ENCODE peak calls at places on chromosomes 4 and X, in six cellular contexts. X, J, B, R, T and E are unnamed samples.

GRCh38 chrX:44223150-44223549 is 120.3 kb downstream of the EFHC2 start:
- DNase-seq in B (no peak), X (no peak), T (peak; percentile 4), J (no peak), R (no peak), E (no peak)

GRCh38 chr4:185203380-185204237 is at the start of gene CFAP97:
- DNase-seq in R (peak; percentile 98), T (peak; percentile 86), J (peak; percentile 67), X (peak; percentile 94), B (peak; percentile 93), E (peak; percentile 65)

GRCh38 chr4:155008389-155008788 is 200.0 kb upstream of the NPY2R start:
- DNase-seq in T (no peak), B (no peak), J (no peak), X (no peak), R (no peak), E (no peak)

GRCh38 chr4:2251795-2252529 is 9.9 kb downstream of the MXD4 start:
- DNase-seq in T (no peak), J (no peak), R (peak; percentile 47), B (no peak), X (no peak), E (no peak)

GRCh38 chrX:74614193-74614909 is at the start of gene RLIM:
- DNase-seq in B (peak; percentile 94), R (peak; percentile 97), J (peak; percentile 76), T (peak; percentile 88), X (peak; percentile 96), E (peak; percentile 89)

GRCh38 chr4:15425520-15425919 is 2.3 kb upstream of the C1QTNF7 start:
- DNase-seq in T (no peak), B (no peak), J (no peak), X (no peak), R (no peak), E (no peak)

GRCh38 chr4:57282556-57283310 is 172.5 kb upstream of the IGFBP7 start:
- DNase-seq in J (no peak), R (no peak), B (no peak), X (no peak), T (no peak), E (no peak)

GRCh38 chrX:154348646-154349358 is 25.6 kb downstream of the FLNA start:
- DNase-seq in R (peak; percentile 81), T (no peak), B (no peak), X (peak; percentile 49), J (no peak), E (no peak)

GRCh38 chr4:114867291-114867690 is 246.1 kb downstream of the NDST4 start:
- DNase-seq in J (no peak), R (no peak), B (no peak), T (no peak), X (no peak), E (no peak)

GRCh38 chr4:163554870-163555465 is 60.5 kb downstream of the TMA16 start:
- DNase-seq in X (no peak), T (peak; percentile 53), R (no peak), J (no peak), B (peak; percentile 38), E (no peak)

GRCh38 chrX:45385767-45386166 is 185.1 kb upstream of the DIPK2B start:
- DNase-seq in R (no peak), B (no peak), X (no peak), J (no peak), T (no peak), E (no peak)

GRCh38 chrX:134186362-134187121 is 50.4 kb upstream of the CCDC160 start:
- DNase-seq in R (no peak), J (no peak), X (no peak), B (no peak), T (no peak), E (no peak)

GRCh38 chr4:4575284-4576211 is 33.7 kb upstream of the STX18 start:
- DNase-seq in T (peak; percentile 55), B (peak; percentile 86), X (peak; percentile 74), R (peak; percentile 89), J (peak; percentile 40), E (no peak)

GRCh38 chr4:12926189-12927066 is 557.7 kb downstream of the RAB28 start:
- DNase-seq in R (no peak), T (no peak), X (no peak), B (no peak), J (no peak), E (peak; percentile 69)

GRCh38 chr4:11424000-11424399 is 4.7 kb downstream of the HS3ST1 start:
- DNase-seq in B (peak; percentile 67), R (no peak), X (no peak), T (peak; percentile 53), J (no peak), E (peak; percentile 39)

GRCh38 chr4:123363729-123364128 is 32.9 kb upstream of the SPRY1 start:
- DNase-seq in T (no peak), J (no peak), B (no peak), X (no peak), R (no peak), E (no peak)

GRCh38 chr4:3869661-3870566 is 103.7 kb downstream of the ADRA2C start:
- DNase-seq in J (no peak), T (no peak), X (peak; percentile 13), R (peak; percentile 74), B (no peak), E (no peak)